ENCODE peak calls at places on chromosomes 16 and 17, in ten cellular contexts. One of them, this sample, is unnamed. For H3K27me3, the result is how much of the 10 kb centered on the place peaks cover.

GRCh38 chr17:32123782-32124181 is 18.5 kb upstream of the RHOT1 start:
- DNase-seq in H9: no peak
- DNase-seq in testis: no peak
- DNase-seq in upper lobe of left lung: no peak
- DNase-seq in upper lobe of right lung: no peak
- DNase-seq in astrocyte: no peak
- DNase-seq in IMR-90: peak
- DNase-seq in mesendoderm: no peak
- DNase-seq in lower lobe of right lung: no peak
- DNase-seq in right atrium auricular region: no peak
- DNase-seq in this sample: no peak

GRCh38 chr16:71352963-71353460 is 5.5 kb upstream of the CALB2 start:
- DNase-seq in testis: no peak
- DNase-seq in lower lobe of right lung: no peak
- DNase-seq in astrocyte: no peak
- DNase-seq in IMR-90: no peak
- DNase-seq in mesendoderm: no peak
- DNase-seq in upper lobe of left lung: no peak
- DNase-seq in H9: peak
- DNase-seq in upper lobe of right lung: no peak
- DNase-seq in right atrium auricular region: no peak
- DNase-seq in this sample: peak

GRCh38 chr16:30949655-30950515 is 1.0 kb downstream of the ORAI3 start:
- DNase-seq in mesendoderm: peak
- DNase-seq in right atrium auricular region: peak
- DNase-seq in upper lobe of right lung: peak
- DNase-seq in IMR-90: peak
- DNase-seq in astrocyte: peak
- DNase-seq in lower lobe of right lung: peak
- DNase-seq in testis: peak
- DNase-seq in upper lobe of left lung: peak
- DNase-seq in H9: peak
- DNase-seq in this sample: peak

GRCh38 chr16:46859719-46860152 is 24.4 kb upstream of the GPT2 start:
- DNase-seq in astrocyte: peak
- DNase-seq in mesendoderm: peak
- DNase-seq in testis: no peak
- DNase-seq in right atrium auricular region: no peak
- DNase-seq in upper lobe of right lung: no peak
- DNase-seq in H9: no peak
- DNase-seq in lower lobe of right lung: no peak
- DNase-seq in upper lobe of left lung: peak
- DNase-seq in IMR-90: peak
- DNase-seq in this sample: no peak

GRCh38 chr16:31467151-31467550 is 4.8 kb upstream of the TGFB1I1 start:
- DNase-seq in right atrium auricular region: no peak
- DNase-seq in upper lobe of right lung: no peak
- DNase-seq in H9: no peak
- DNase-seq in upper lobe of left lung: no peak
- DNase-seq in mesendoderm: no peak
- DNase-seq in lower lobe of right lung: no peak
- DNase-seq in astrocyte: no peak
- DNase-seq in IMR-90: no peak
- DNase-seq in testis: no peak
- DNase-seq in this sample: no peak

GRCh38 chr17:4858068-4858879 is 25.1 kb downstream of the MINK1 start:
- DNase-seq in IMR-90: no peak
- DNase-seq in H9: peak
- DNase-seq in lower lobe of right lung: no peak
- DNase-seq in mesendoderm: peak
- DNase-seq in right atrium auricular region: no peak
- DNase-seq in testis: peak
- DNase-seq in astrocyte: no peak
- DNase-seq in upper lobe of left lung: peak
- DNase-seq in upper lobe of right lung: no peak
- DNase-seq in this sample: no peak

GRCh38 chr16:70689035-70689969 is 3.4 kb upstream of the MTSS2 start:
- DNase-seq in right atrium auricular region: no peak
- DNase-seq in upper lobe of left lung: peak
- DNase-seq in lower lobe of right lung: peak
- DNase-seq in testis: no peak
- DNase-seq in upper lobe of right lung: peak
- DNase-seq in H9: no peak
- DNase-seq in IMR-90: no peak
- DNase-seq in mesendoderm: no peak
- DNase-seq in astrocyte: no peak
- DNase-seq in this sample: no peak

GRCh38 chr17:80125656-80126448 is 21.1 kb downstream of the EIF4A3 start:
- DNase-seq in right atrium auricular region: no peak
- DNase-seq in IMR-90: peak
- DNase-seq in upper lobe of right lung: no peak
- DNase-seq in upper lobe of left lung: no peak
- DNase-seq in astrocyte: peak
- DNase-seq in testis: peak
- DNase-seq in mesendoderm: no peak
- DNase-seq in lower lobe of right lung: no peak
- DNase-seq in H9: no peak
- DNase-seq in this sample: no peak

GRCh38 chr17:34571428-34572130 is 7.8 kb upstream of the TMEM132E start:
- DNase-seq in astrocyte: no peak
- DNase-seq in testis: no peak
- DNase-seq in mesendoderm: no peak
- DNase-seq in lower lobe of right lung: no peak
- DNase-seq in upper lobe of right lung: peak
- DNase-seq in upper lobe of left lung: no peak
- DNase-seq in H9: no peak
- DNase-seq in IMR-90: no peak
- DNase-seq in right atrium auricular region: no peak
- DNase-seq in this sample: no peak

GRCh38 chr16:86498661-86499493 is 11.4 kb upstream of the FOXF1 start:
- DNase-seq in IMR-90: peak
- DNase-seq in upper lobe of right lung: no peak
- DNase-seq in lower lobe of right lung: no peak
- DNase-seq in astrocyte: no peak
- DNase-seq in right atrium auricular region: no peak
- DNase-seq in upper lobe of left lung: no peak
- DNase-seq in mesendoderm: no peak
- DNase-seq in testis: no peak
- DNase-seq in H9: no peak
- DNase-seq in this sample: no peak

GRCh38 chr16:86496929-86497381 is 13.4 kb upstream of the FOXF1 start:
- DNase-seq in testis: no peak
- DNase-seq in astrocyte: no peak
- DNase-seq in right atrium auricular region: no peak
- DNase-seq in upper lobe of right lung: no peak
- DNase-seq in mesendoderm: peak
- DNase-seq in lower lobe of right lung: no peak
- DNase-seq in IMR-90: peak
- DNase-seq in H9: peak
- DNase-seq in upper lobe of left lung: no peak
- DNase-seq in this sample: no peak

GRCh38 chr16:86496262-86496928 is 13.9 kb upstream of the FOXF1 start:
- DNase-seq in IMR-90: no peak
- DNase-seq in testis: no peak
- DNase-seq in right atrium auricular region: no peak
- DNase-seq in upper lobe of right lung: no peak
- DNase-seq in upper lobe of left lung: no peak
- DNase-seq in mesendoderm: no peak
- DNase-seq in H9: no peak
- DNase-seq in astrocyte: no peak
- DNase-seq in lower lobe of right lung: no peak
- DNase-seq in this sample: no peak

GRCh38 chr16:86497551-86498021 is 12.7 kb upstream of the FOXF1 start:
- DNase-seq in right atrium auricular region: no peak
- DNase-seq in astrocyte: no peak
- DNase-seq in upper lobe of right lung: no peak
- DNase-seq in H9: peak
- DNase-seq in testis: no peak
- DNase-seq in upper lobe of left lung: no peak
- DNase-seq in lower lobe of right lung: no peak
- DNase-seq in IMR-90: no peak
- DNase-seq in mesendoderm: peak
- DNase-seq in this sample: no peak

GRCh38 chr16:86498155-86498651 is 12.1 kb upstream of the FOXF1 start:
- DNase-seq in testis: no peak
- DNase-seq in astrocyte: no peak
- DNase-seq in lower lobe of right lung: no peak
- DNase-seq in upper lobe of left lung: no peak
- DNase-seq in mesendoderm: peak
- DNase-seq in right atrium auricular region: no peak
- DNase-seq in IMR-90: peak
- DNase-seq in H9: peak
- DNase-seq in upper lobe of right lung: no peak
- DNase-seq in this sample: no peak
- H3K27me3 ChIP-seq in testis: under half
- H3K27me3 ChIP-seq in astrocyte: half or more
- H3K27me3 ChIP-seq in lower lobe of right lung: half or more
- H3K27me3 ChIP-seq in upper lobe of left lung: under half
- H3K27me3 ChIP-seq in mesendoderm: half or more
- H3K27me3 ChIP-seq in right atrium auricular region: under half
- H3K27me3 ChIP-seq in IMR-90: under half
- H3K27me3 ChIP-seq in H9: half or more
- H3K27me3 ChIP-seq in upper lobe of right lung: half or more
- H3K27me3 ChIP-seq in this sample: under half

DNA sequence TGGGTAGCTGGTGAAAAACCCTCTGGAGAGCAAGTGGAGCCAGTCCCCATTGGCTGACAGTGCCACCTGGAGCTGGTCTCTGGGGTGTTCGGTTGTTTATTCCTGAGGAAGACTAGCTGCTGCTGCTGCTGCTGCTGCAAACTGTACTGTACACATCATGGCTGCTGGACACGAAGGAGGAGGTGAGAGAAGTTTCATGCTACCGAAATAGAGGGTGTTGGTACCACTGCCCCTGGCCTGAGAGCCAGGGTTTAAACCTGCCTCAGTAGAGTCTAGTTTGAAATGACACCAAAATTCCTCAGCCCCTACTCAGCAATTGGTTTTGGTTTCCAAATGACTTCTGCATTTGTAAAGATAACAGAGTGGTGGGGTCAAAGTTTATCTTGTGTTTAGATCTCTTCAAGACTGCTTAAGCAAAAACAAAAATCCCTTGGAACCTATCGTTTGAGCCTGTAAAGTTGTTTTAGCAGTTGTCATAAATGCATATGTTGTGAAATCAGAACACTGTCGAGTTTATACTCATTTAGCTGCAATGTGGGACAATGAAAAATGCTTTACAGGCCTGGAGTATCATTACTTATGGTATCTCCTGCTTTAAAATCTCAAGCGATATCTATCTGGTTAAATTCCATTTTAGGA is 40.8 kb downstream of the CYB5B start:
- DNase-seq in right atrium auricular region: no peak
- DNase-seq in H9: no peak
- DNase-seq in upper lobe of left lung: no peak
- DNase-seq in IMR-90: peak
- DNase-seq in upper lobe of right lung: no peak
- DNase-seq in testis: no peak
- DNase-seq in astrocyte: peak
- DNase-seq in mesendoderm: peak
- DNase-seq in lower lobe of right lung: no peak
- DNase-seq in this sample: no peak
- H3K27ac ChIP-seq in right atrium auricular region: no peak
- H3K27ac ChIP-seq in H9: no peak
- H3K27ac ChIP-seq in upper lobe of left lung: peak
- H3K27ac ChIP-seq in IMR-90: peak
- H3K27ac ChIP-seq in upper lobe of right lung: no peak
- H3K27ac ChIP-seq in testis: no peak
- H3K27ac ChIP-seq in astrocyte: no peak
- H3K27ac ChIP-seq in mesendoderm: no peak
- H3K27ac ChIP-seq in lower lobe of right lung: no peak
- H3K27ac ChIP-seq in this sample: no peak

GRCh38 chr17:28986714-28987367 is 19.0 kb downstream of the SEZ6 start:
- DNase-seq in IMR-90: no peak
- DNase-seq in H9: no peak
- DNase-seq in right atrium auricular region: no peak
- DNase-seq in testis: no peak
- DNase-seq in upper lobe of right lung: no peak
- DNase-seq in astrocyte: no peak
- DNase-seq in lower lobe of right lung: no peak
- DNase-seq in upper lobe of left lung: no peak
- DNase-seq in mesendoderm: no peak
- DNase-seq in this sample: no peak

GRCh38 chr17:28985950-28986713 is 19.7 kb downstream of the SEZ6 start:
- DNase-seq in testis: no peak
- DNase-seq in H9: peak
- DNase-seq in IMR-90: no peak
- DNase-seq in right atrium auricular region: no peak
- DNase-seq in upper lobe of right lung: no peak
- DNase-seq in lower lobe of right lung: no peak
- DNase-seq in mesendoderm: peak
- DNase-seq in astrocyte: no peak
- DNase-seq in upper lobe of left lung: no peak
- DNase-seq in this sample: no peak

GRCh38 chr17:28988475-28988874 is 17.4 kb downstream of the SEZ6 start:
- DNase-seq in upper lobe of right lung: no peak
- DNase-seq in H9: no peak
- DNase-seq in astrocyte: no peak
- DNase-seq in right atrium auricular region: no peak
- DNase-seq in testis: no peak
- DNase-seq in upper lobe of left lung: no peak
- DNase-seq in IMR-90: no peak
- DNase-seq in lower lobe of right lung: no peak
- DNase-seq in mesendoderm: no peak
- DNase-seq in this sample: no peak

GRCh38 chr17:28991779-28992178 is 14.1 kb downstream of the SEZ6 start:
- DNase-seq in lower lobe of right lung: no peak
- DNase-seq in upper lobe of left lung: no peak
- DNase-seq in testis: no peak
- DNase-seq in upper lobe of right lung: no peak
- DNase-seq in H9: no peak
- DNase-seq in IMR-90: no peak
- DNase-seq in astrocyte: no peak
- DNase-seq in mesendoderm: no peak
- DNase-seq in right atrium auricular region: no peak
- DNase-seq in this sample: no peak

GRCh38 chr17:28989028-28989427 is 16.8 kb downstream of the SEZ6 start:
- DNase-seq in upper lobe of right lung: no peak
- DNase-seq in right atrium auricular region: no peak
- DNase-seq in testis: no peak
- DNase-seq in mesendoderm: no peak
- DNase-seq in lower lobe of right lung: no peak
- DNase-seq in H9: no peak
- DNase-seq in upper lobe of left lung: no peak
- DNase-seq in astrocyte: no peak
- DNase-seq in IMR-90: no peak
- DNase-seq in this sample: no peak
- H3K27me3 ChIP-seq in upper lobe of right lung: under half
- H3K27me3 ChIP-seq in right atrium auricular region: under half
- H3K27me3 ChIP-seq in testis: under half
- H3K27me3 ChIP-seq in mesendoderm: under half
- H3K27me3 ChIP-seq in lower lobe of right lung: under half
- H3K27me3 ChIP-seq in H9: under half
- H3K27me3 ChIP-seq in upper lobe of left lung: under half
- H3K27me3 ChIP-seq in astrocyte: under half
- H3K27me3 ChIP-seq in IMR-90: half or more
- H3K27me3 ChIP-seq in this sample: under half

DNA sequence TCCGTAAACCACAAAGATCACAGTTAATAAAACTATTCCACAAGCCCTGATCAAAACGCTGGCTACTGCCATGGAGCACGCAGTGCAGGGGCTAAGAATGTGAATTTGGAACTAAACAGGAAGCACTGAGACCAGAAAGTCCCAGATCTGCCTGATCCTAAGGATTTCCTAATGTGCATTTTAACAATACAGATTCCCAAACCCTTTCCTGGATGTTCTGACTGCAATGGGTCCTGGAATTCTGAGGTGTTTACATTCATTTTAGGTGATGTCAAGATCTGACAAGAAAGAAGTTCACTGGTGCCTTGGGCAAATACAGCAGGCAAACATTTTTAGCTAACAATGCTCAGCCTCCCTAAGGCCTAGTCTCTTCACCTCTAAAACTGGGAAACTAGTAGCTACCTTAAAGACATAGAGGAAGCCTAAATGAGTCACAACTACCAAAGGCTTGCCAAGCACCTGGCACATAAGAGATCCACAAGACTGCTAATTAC is 10.3 kb downstream of the NSMCE1 start:
- DNase-seq in H9: no peak
- DNase-seq in upper lobe of right lung: no peak
- DNase-seq in mesendoderm: peak
- DNase-seq in testis: no peak
- DNase-seq in lower lobe of right lung: no peak
- DNase-seq in upper lobe of left lung: no peak
- DNase-seq in astrocyte: peak
- DNase-seq in right atrium auricular region: no peak
- DNase-seq in IMR-90: peak
- DNase-seq in this sample: no peak
- H3K27ac ChIP-seq in H9: no peak
- H3K27ac ChIP-seq in upper lobe of right lung: peak
- H3K27ac ChIP-seq in mesendoderm: no peak
- H3K27ac ChIP-seq in testis: peak
- H3K27ac ChIP-seq in lower lobe of right lung: peak
- H3K27ac ChIP-seq in upper lobe of left lung: peak
- H3K27ac ChIP-seq in astrocyte: peak
- H3K27ac ChIP-seq in right atrium auricular region: peak
- H3K27ac ChIP-seq in IMR-90: peak
- H3K27ac ChIP-seq in this sample: no peak

This sample was measured in pancreas.